ENCODE peak calls at places on chromosomes 1 and 21, in four cellular contexts. H, Z, S and G are unnamed samples.

GRCh38 chr1:14599173-14599754 is 779 bp downstream of the KAZN start:
- DNase-seq in S (no peak), H (no peak), Z (no peak), G (no peak)

GRCh38 chr1:186144505-186144904 is 230.5 kb downstream of the TPR start:
- DNase-seq in S (no peak), Z (no peak), H (no peak), G (no peak)

GRCh38 chr1:91732291-91732953 is 153.5 kb downstream of the TGFBR3 start:
- DNase-seq in H (peak), S (peak), Z (peak), G (no peak)

GRCh38 chr1:109025691-109026090 is 16.2 kb downstream of the WDR47 start:
- DNase-seq in Z (no peak), S (no peak), H (no peak), G (no peak)

GRCh38 chr1:59699227-59699847 is 115.4 kb upstream of the HOOK1 start:
- DNase-seq in S (peak), H (peak), Z (no peak), G (peak)

GRCh38 chr1:224541901-224542610 is 74.1 kb upstream of the CNIH3 start:
- DNase-seq in S (no peak), H (no peak), Z (no peak), G (no peak)

GRCh38 chr21:17491716-17492414 is 21.0 kb upstream of the CXADR start:
- DNase-seq in H (peak), Z (peak), S (no peak), G (no peak)

GRCh38 chr1:236009857-236010256 is 55.0 kb downstream of the NID1 start:
- DNase-seq in H (no peak), S (no peak), Z (no peak), G (no peak)

GRCh38 chr1:109874445-109874844 is 36.2 kb upstream of the CSF1 start:
- DNase-seq in H (no peak), Z (no peak), S (no peak), G (no peak)

GRCh38 chr1:26234644-26235384 is 814 bp downstream of the CEP85 start:
- DNase-seq in H (no peak), Z (no peak), S (peak), G (peak)

GRCh38 chr1:179034720-179035119 is 9.0 kb downstream of the FAM20B start:
- DNase-seq in H (peak), Z (no peak), S (no peak), G (peak)

GRCh38 chr1:43565600-43566360 is 35.1 kb downstream of the PTPRF start:
- DNase-seq in H (no peak), Z (peak), S (peak), G (peak)

GRCh38 chr21:35404247-35404646 is 355.1 kb upstream of the RUNX1 start:
- DNase-seq in Z (no peak), H (no peak), S (no peak), G (no peak)

GRCh38 chr1:44294588-44295007 is 60.5 kb downstream of the ERI3 start:
- DNase-seq in S (no peak), Z (no peak), H (peak), G (peak)

GRCh38 chr1:24905979-24906720 is 23.9 kb downstream of the RUNX3 start:
- DNase-seq in H (no peak), Z (peak), S (no peak), G (no peak)

GRCh38 chr1:167554028-167554779 is 642 bp upstream of the CREG1 start:
- DNase-seq in H (no peak), S (no peak), Z (no peak), G (peak)

GRCh38 chr1:94727846-94728715 is 92.1 kb upstream of the SLC44A3 start:
- DNase-seq in H (peak), S (no peak), Z (no peak), G (no peak)

GRCh38 chr1:96482615-96483014 is 239.0 kb upstream of the PTBP2 start:
- DNase-seq in S (no peak), Z (no peak), H (no peak), G (no peak)

GRCh38 chr1:225070972-225071371 is 141.5 kb downstream of the DNAH14 start:
- DNase-seq in H (no peak), S (no peak), Z (no peak), G (no peak)

GRCh38 chr1:197526736-197527371 is 248.4 kb downstream of the DENND1B start:
- DNase-seq in Z (no peak), H (peak), S (no peak), G (peak)

GRCh38 chr1:28750330-28750729 is 13.6 kb downstream of the YTHDF2 start:
- DNase-seq in Z (no peak), H (no peak), S (no peak), G (no peak)

GRCh38 chr1:167683641-167684502 is 37.9 kb upstream of the MPZL1 start:
- DNase-seq in Z (no peak), H (no peak), S (no peak), G (no peak)

GRCh38 chr1:4595341-4596225 is 58.8 kb upstream of the AJAP1 start:
- DNase-seq in Z (no peak), H (no peak), S (no peak), G (no peak)

GRCh38 chr1:234836045-234836681 is 226.2 kb upstream of the IRF2BP2 start:
- DNase-seq in Z (no peak), H (no peak), S (no peak), G (no peak)